ENCODE peak calls at places on chromosomes 5 and 9, in eight cellular contexts. T, Z, E, Q, W, Y, H and R are unnamed samples.

GRCh38 chr5:96016216-96016615 is 54.6 kb upstream of the ELL2 start:
- DNase-seq in W (no peak), T (no peak), E (no peak), H (no peak), Y (no peak), Q (no peak), Z (no peak), R (no peak)

GRCh38 chr9:16951503-16951902 is 81.0 kb upstream of the BNC2 start:
- DNase-seq in W (no peak), H (no peak), T (no peak), Y (no peak), E (no peak), Q (no peak), Z (no peak), R (no peak)

GRCh38 chr9:22117511-22118388 is 108.6 kb upstream of the CDKN2B start:
- DNase-seq in T (no peak), H (no peak), W (peak), Q (peak), E (peak), Y (peak), Z (peak), R (peak)

GRCh38 chr5:111762895-111763294 is 5.9 kb upstream of the NREP start:
- DNase-seq in Q (no peak), E (no peak), Y (no peak), W (peak), T (no peak), Z (peak), H (no peak), R (peak)

GRCh38 chr9:127388037-127388855 is 8.7 kb upstream of the SLC2A8 start:
- DNase-seq in Z (peak), W (peak), H (no peak), T (no peak), Q (peak), E (peak), Y (peak), R (peak)

GRCh38 chr9:133825555-133826198 is 87.5 kb upstream of the SARDH start:
- DNase-seq in W (no peak), Y (peak), T (no peak), Z (peak), E (no peak), H (no peak), Q (no peak), R (peak)

GRCh38 chr9:110050925-110051355 is 157.0 kb downstream of the C9orf152 start:
- DNase-seq in T (no peak), Y (peak), Q (peak), W (no peak), H (no peak), E (no peak), Z (peak), R (no peak)

GRCh38 chr9:5587024-5587423 is 41.9 kb upstream of the RIC1 start:
- DNase-seq in Y (peak), E (no peak), Q (peak), W (no peak), H (no peak), T (no peak), Z (peak), R (no peak)

GRCh38 chr5:167916706-167917105 is 374.7 kb upstream of the WWC1 start:
- DNase-seq in Z (no peak), E (no peak), H (no peak), Y (no peak), Q (peak), W (no peak), T (no peak), R (no peak)

GRCh38 chr5:89037090-89037489 is 154.1 kb upstream of the MEF2C start:
- DNase-seq in E (no peak), Q (peak), H (no peak), Y (peak), T (no peak), Z (no peak), W (no peak), R (no peak)

GRCh38 chr5:172902497-172903472 is 56.4 kb upstream of the RPL26L1 start:
- DNase-seq in Y (peak), W (no peak), T (no peak), Q (no peak), H (no peak), E (peak), Z (peak), R (no peak)